ENCODE peak calls at places on chromosomes 2 and 18, in four cellular contexts. L, H, V and U are unnamed samples.

GRCh38 chr2:231614559-231615057 is 21.9 kb downstream of the TEX44 start:
- DNase-seq in H (no peak), V (no peak), L (no peak), U (peak)

GRCh38 chr2:240991378-240992263 is 6.8 kb upstream of the SNED1 start:
- DNase-seq in V (no peak), L (peak), H (peak), U (peak)

GRCh38 chr2:51995293-51995692 is 963.4 kb upstream of the NRXN1 start:
- DNase-seq in H (peak), V (no peak), L (no peak), U (no peak)

GRCh38 chr2:11571170-11571569 is 37.3 kb downstream of the GREB1 start:
- DNase-seq in H (no peak), L (peak), V (no peak), U (no peak)

GRCh38 chr2:231617059-231617926 is 24.6 kb downstream of the TEX44 start:
- DNase-seq in V (no peak), L (no peak), H (no peak), U (no peak)

GRCh38 chr2:71410716-71411115 is 42.6 kb upstream of the DYSF start:
- DNase-seq in L (no peak), H (no peak), V (no peak), U (no peak)

GRCh38 chr18:46001892-46002291 is 34.8 kb upstream of the EPG5 start:
- DNase-seq in V (no peak), H (no peak), L (no peak), U (no peak)

GRCh38 chr2:101476605-101477208 is 1.8 kb upstream of the RFX8 start:
- DNase-seq in H (peak), L (no peak), V (no peak), U (no peak)

GRCh38 chr2:34627003-34627402 is 1027.9 kb upstream of the FAM98A start:
- DNase-seq in L (no peak), H (no peak), V (no peak), U (peak)

GRCh38 chr2:153871231-153872221 is at the start of gene GALNT13:
- DNase-seq in L (peak), V (peak), H (peak), U (peak)

GRCh38 chr18:48813833-48814489 is 136.8 kb downstream of the SMAD7 start:
- DNase-seq in V (no peak), H (no peak), L (no peak), U (no peak)